ENCODE peak calls at places on chromosome 4, in nine cellular contexts. One of them, this sample, is unnamed.

GRCh38 chr4:124932447-124932846 is 219.9 kb upstream of the ANKRD50 start:
- DNase-seq in NB4: no peak
- DNase-seq in right lobe of liver: no peak
- DNase-seq in esophagus muscularis mucosa: no peak
- DNase-seq in thoracic aorta: no peak
- DNase-seq in uterus: no peak
- DNase-seq in dorsolateral prefrontal cortex: no peak
- DNase-seq in GM06990: no peak
- DNase-seq in psoas muscle: no peak
- DNase-seq in this sample: no peak

GRCh38 chr4:156190606-156191005 is 236.9 kb upstream of the CTSO start:
- DNase-seq in NB4: no peak
- DNase-seq in right lobe of liver: no peak
- DNase-seq in esophagus muscularis mucosa: no peak
- DNase-seq in thoracic aorta: no peak
- DNase-seq in uterus: no peak
- DNase-seq in dorsolateral prefrontal cortex: no peak
- DNase-seq in GM06990: no peak
- DNase-seq in psoas muscle: no peak
- DNase-seq in this sample: no peak

GRCh38 chr4:139633661-139634060 is 32.0 kb upstream of the MGST2 start:
- DNase-seq in NB4: no peak
- DNase-seq in right lobe of liver: no peak
- DNase-seq in esophagus muscularis mucosa: no peak
- DNase-seq in thoracic aorta: no peak
- DNase-seq in uterus: peak; percentile 51
- DNase-seq in dorsolateral prefrontal cortex: no peak
- DNase-seq in GM06990: no peak
- DNase-seq in psoas muscle: no peak
- DNase-seq in this sample: no peak

GRCh38 chr4:94668724-94669123 is 89.0 kb upstream of the BMPR1B start:
- DNase-seq in NB4: no peak
- DNase-seq in right lobe of liver: no peak
- DNase-seq in esophagus muscularis mucosa: no peak
- DNase-seq in thoracic aorta: no peak
- DNase-seq in uterus: no peak
- DNase-seq in dorsolateral prefrontal cortex: no peak
- DNase-seq in GM06990: no peak
- DNase-seq in psoas muscle: no peak
- DNase-seq in this sample: no peak

GRCh38 chr4:153634737-153635353 is 49.2 kb upstream of the TLR2 start:
- DNase-seq in NB4: peak; percentile 63
- DNase-seq in right lobe of liver: no peak
- DNase-seq in esophagus muscularis mucosa: no peak
- DNase-seq in thoracic aorta: no peak
- DNase-seq in uterus: no peak
- DNase-seq in dorsolateral prefrontal cortex: no peak
- DNase-seq in GM06990: no peak
- DNase-seq in psoas muscle: no peak
- DNase-seq in this sample: no peak

GRCh38 chr4:173231916-173232315 is 63.3 kb downstream of the GALNT7 start:
- DNase-seq in NB4: peak; percentile 49
- DNase-seq in right lobe of liver: no peak
- DNase-seq in esophagus muscularis mucosa: no peak
- DNase-seq in thoracic aorta: no peak
- DNase-seq in uterus: no peak
- DNase-seq in dorsolateral prefrontal cortex: no peak
- DNase-seq in GM06990: no peak
- DNase-seq in psoas muscle: no peak
- DNase-seq in this sample: no peak

GRCh38 chr4:11073621-11074051 is 355.1 kb downstream of the HS3ST1 start:
- DNase-seq in NB4: peak; percentile 17
- DNase-seq in right lobe of liver: no peak
- DNase-seq in esophagus muscularis mucosa: no peak
- DNase-seq in thoracic aorta: peak; percentile 43
- DNase-seq in uterus: no peak
- DNase-seq in dorsolateral prefrontal cortex: no peak
- DNase-seq in GM06990: no peak
- DNase-seq in psoas muscle: peak; percentile 68
- DNase-seq in this sample: no peak

GRCh38 chr4:82798168-82799005 is at the start of gene SCD5:
- DNase-seq in NB4: peak; percentile 76
- DNase-seq in right lobe of liver: peak; percentile 50
- DNase-seq in esophagus muscularis mucosa: no peak
- DNase-seq in thoracic aorta: peak; percentile 9
- DNase-seq in uterus: peak; percentile 67
- DNase-seq in dorsolateral prefrontal cortex: peak; percentile 81
- DNase-seq in GM06990: peak; percentile 73
- DNase-seq in psoas muscle: peak; percentile 67
- DNase-seq in this sample: no peak

GRCh38 chr4:181150173-181150572 is 1093.0 kb upstream of the TENM3 start:
- DNase-seq in NB4: no peak
- DNase-seq in right lobe of liver: no peak
- DNase-seq in esophagus muscularis mucosa: no peak
- DNase-seq in thoracic aorta: no peak
- DNase-seq in uterus: no peak
- DNase-seq in dorsolateral prefrontal cortex: no peak
- DNase-seq in GM06990: no peak
- DNase-seq in psoas muscle: no peak
- DNase-seq in this sample: no peak

GRCh38 chr4:105603158-105603557 is 50.7 kb downstream of the ARHGEF38 start:
- DNase-seq in NB4: no peak
- DNase-seq in right lobe of liver: no peak
- DNase-seq in esophagus muscularis mucosa: no peak
- DNase-seq in thoracic aorta: no peak
- DNase-seq in uterus: no peak
- DNase-seq in dorsolateral prefrontal cortex: no peak
- DNase-seq in GM06990: no peak
- DNase-seq in psoas muscle: no peak
- DNase-seq in this sample: no peak

GRCh38 chr4:915041-915474 is 17.1 kb downstream of the GAK start:
- DNase-seq in NB4: peak; percentile 36
- DNase-seq in right lobe of liver: peak; percentile 14
- DNase-seq in esophagus muscularis mucosa: no peak
- DNase-seq in thoracic aorta: no peak
- DNase-seq in uterus: peak; percentile 10
- DNase-seq in dorsolateral prefrontal cortex: no peak
- DNase-seq in GM06990: peak; percentile 26
- DNase-seq in psoas muscle: no peak
- DNase-seq in this sample: no peak

GRCh38 chr4:107155366-107155765 is 119.3 kb upstream of the DKK2 start:
- DNase-seq in NB4: no peak
- DNase-seq in right lobe of liver: no peak
- DNase-seq in esophagus muscularis mucosa: no peak
- DNase-seq in thoracic aorta: no peak
- DNase-seq in uterus: no peak
- DNase-seq in dorsolateral prefrontal cortex: no peak
- DNase-seq in GM06990: no peak
- DNase-seq in psoas muscle: no peak
- DNase-seq in this sample: no peak

GRCh38 chr4:91025240-91026173 is 898.3 kb downstream of the CCSER1 start:
- DNase-seq in NB4: no peak
- DNase-seq in right lobe of liver: no peak
- DNase-seq in esophagus muscularis mucosa: no peak
- DNase-seq in thoracic aorta: no peak
- DNase-seq in uterus: no peak
- DNase-seq in dorsolateral prefrontal cortex: no peak
- DNase-seq in GM06990: no peak
- DNase-seq in psoas muscle: no peak
- DNase-seq in this sample: no peak

GRCh38 chr4:173535165-173535737 is 5.2 kb upstream of the HAND2 start:
- DNase-seq in NB4: no peak
- DNase-seq in right lobe of liver: no peak
- DNase-seq in esophagus muscularis mucosa: no peak
- DNase-seq in thoracic aorta: no peak
- DNase-seq in uterus: no peak
- DNase-seq in dorsolateral prefrontal cortex: no peak
- DNase-seq in GM06990: no peak
- DNase-seq in psoas muscle: no peak
- DNase-seq in this sample: no peak

DNA sequence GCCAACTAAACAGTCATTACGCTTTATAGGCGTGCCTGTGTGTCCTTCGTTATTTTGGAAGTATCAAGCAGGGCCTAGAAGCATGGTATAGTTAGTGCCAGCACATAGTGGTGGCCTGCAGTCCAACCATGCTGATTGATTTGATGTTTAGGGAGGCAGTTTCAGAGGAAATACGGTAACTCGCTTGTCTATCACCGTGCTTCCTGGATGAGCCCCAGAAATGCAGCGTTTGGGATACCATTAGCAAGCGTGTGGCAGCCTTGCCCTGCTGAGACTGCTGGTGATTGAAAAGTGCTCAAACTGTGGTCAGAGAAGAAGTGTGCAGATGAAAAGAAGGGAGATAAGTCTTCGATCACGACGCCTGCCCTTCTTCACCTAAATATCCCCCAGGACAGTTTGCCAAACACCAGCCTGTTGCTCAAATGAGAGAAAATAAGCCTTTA is 158.4 kb downstream of the CHIC2 start:
- DNase-seq in NB4: peak; percentile 70
- DNase-seq in right lobe of liver: peak; percentile 49
- DNase-seq in esophagus muscularis mucosa: peak; percentile 91
- DNase-seq in thoracic aorta: no peak
- DNase-seq in uterus: peak; percentile 51
- DNase-seq in dorsolateral prefrontal cortex: peak; percentile 65
- DNase-seq in GM06990: peak; percentile 18
- DNase-seq in psoas muscle: peak; percentile 65
- DNase-seq in this sample: no peak
- H3K4me3 ChIP-seq in NB4: peak overlapping the region; percentile 37
- H3K4me3 ChIP-seq in right lobe of liver: peak overlapping the region; percentile 45
- H3K4me3 ChIP-seq in esophagus muscularis mucosa: peak overlapping the region; percentile 37
- H3K4me3 ChIP-seq in thoracic aorta: peak overlapping the region; percentile 61
- H3K4me3 ChIP-seq in uterus: peak overlapping the region; percentile 38
- H3K4me3 ChIP-seq in dorsolateral prefrontal cortex: peak overlapping the region; percentile 27
- H3K4me3 ChIP-seq in GM06990: peak overlapping the region; percentile 34
- H3K4me3 ChIP-seq in psoas muscle: peak overlapping the region; percentile 29
- H3K4me3 ChIP-seq in this sample: peak overlapping the region; percentile 69

DNA sequence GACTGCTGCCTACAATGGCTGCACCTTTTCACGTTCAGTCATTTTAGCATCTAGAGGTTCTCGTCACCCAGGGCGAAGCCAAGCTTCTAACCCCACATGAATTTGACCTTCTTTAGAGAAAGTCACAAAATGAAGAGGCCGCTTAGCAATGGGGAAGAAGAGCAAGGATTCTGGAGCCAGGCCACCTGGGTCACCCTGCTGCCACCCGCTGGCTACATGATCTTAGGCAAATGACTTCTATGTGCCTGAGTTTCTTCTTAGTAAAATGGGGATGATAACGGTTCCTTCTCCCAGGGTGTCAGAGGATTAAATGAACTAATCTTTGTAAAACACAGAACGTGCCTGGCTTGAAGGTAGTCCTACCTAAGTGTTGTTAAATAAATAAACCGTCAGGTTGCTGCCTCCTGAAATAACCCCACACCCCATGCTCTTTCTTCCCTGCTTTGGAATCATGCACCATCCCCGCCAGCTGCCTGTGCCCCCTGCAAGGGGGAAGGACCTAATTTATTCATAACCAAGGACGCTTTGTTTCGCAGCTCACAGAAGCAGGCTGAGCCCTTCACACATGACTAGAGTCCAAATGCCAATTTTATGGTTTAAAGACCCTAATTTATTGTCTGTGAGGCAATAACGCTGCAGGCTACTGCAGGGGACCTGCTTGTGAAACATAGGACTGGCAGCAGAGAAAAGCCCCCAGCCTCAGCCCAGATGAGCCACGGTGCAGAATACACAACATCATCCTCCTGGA is 28.6 kb upstream of the NSG1 start:
- DNase-seq in NB4: no peak
- DNase-seq in right lobe of liver: no peak
- DNase-seq in esophagus muscularis mucosa: no peak
- DNase-seq in thoracic aorta: no peak
- DNase-seq in uterus: no peak
- DNase-seq in dorsolateral prefrontal cortex: no peak
- DNase-seq in GM06990: no peak
- DNase-seq in psoas muscle: no peak
- DNase-seq in this sample: no peak
- TF ChIP-seq CTCF in NB4: no peak
- TF ChIP-seq CTCF in right lobe of liver: no peak
- TF ChIP-seq CTCF in esophagus muscularis mucosa: no peak
- TF ChIP-seq CTCF in thoracic aorta: no peak
- TF ChIP-seq CTCF in uterus: no peak
- TF ChIP-seq CTCF in dorsolateral prefrontal cortex: no peak
- TF ChIP-seq CTCF in GM06990: no peak
- TF ChIP-seq CTCF in psoas muscle: no peak
- TF ChIP-seq CTCF in this sample: no peak

DNA sequence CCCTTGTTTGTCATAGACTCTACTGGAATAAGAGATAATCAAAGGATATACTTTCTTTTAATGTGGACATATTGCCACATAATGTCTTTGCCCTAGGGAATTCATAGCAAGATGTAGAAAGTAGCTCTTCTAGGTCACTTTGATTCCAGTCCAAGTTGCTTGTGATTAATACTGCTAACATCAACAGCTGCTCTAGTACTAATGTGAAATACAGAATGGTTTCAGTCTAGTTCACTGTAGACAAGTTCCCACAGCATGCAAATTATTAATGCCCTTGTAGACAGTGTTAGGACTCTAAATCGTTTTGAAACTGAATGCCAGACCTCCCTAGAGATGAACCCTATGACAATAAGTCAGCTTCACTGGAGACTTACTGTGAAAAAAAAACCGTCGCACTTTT is 494.6 kb upstream of the ATOH1 start:
- DNase-seq in NB4: no peak
- DNase-seq in right lobe of liver: no peak
- DNase-seq in esophagus muscularis mucosa: no peak
- DNase-seq in thoracic aorta: no peak
- DNase-seq in uterus: no peak
- DNase-seq in dorsolateral prefrontal cortex: no peak
- DNase-seq in GM06990: no peak
- DNase-seq in psoas muscle: no peak
- DNase-seq in this sample: no peak
- H3K4me3 ChIP-seq in NB4: no peak overlapping the region
- H3K4me3 ChIP-seq in right lobe of liver: no peak overlapping the region
- H3K4me3 ChIP-seq in esophagus muscularis mucosa: no peak overlapping the region
- H3K4me3 ChIP-seq in thoracic aorta: no peak overlapping the region
- H3K4me3 ChIP-seq in uterus: no peak overlapping the region
- H3K4me3 ChIP-seq in dorsolateral prefrontal cortex: no peak overlapping the region
- H3K4me3 ChIP-seq in GM06990: no peak overlapping the region
- H3K4me3 ChIP-seq in psoas muscle: no peak overlapping the region
- H3K4me3 ChIP-seq in this sample: no peak overlapping the region

DNA sequence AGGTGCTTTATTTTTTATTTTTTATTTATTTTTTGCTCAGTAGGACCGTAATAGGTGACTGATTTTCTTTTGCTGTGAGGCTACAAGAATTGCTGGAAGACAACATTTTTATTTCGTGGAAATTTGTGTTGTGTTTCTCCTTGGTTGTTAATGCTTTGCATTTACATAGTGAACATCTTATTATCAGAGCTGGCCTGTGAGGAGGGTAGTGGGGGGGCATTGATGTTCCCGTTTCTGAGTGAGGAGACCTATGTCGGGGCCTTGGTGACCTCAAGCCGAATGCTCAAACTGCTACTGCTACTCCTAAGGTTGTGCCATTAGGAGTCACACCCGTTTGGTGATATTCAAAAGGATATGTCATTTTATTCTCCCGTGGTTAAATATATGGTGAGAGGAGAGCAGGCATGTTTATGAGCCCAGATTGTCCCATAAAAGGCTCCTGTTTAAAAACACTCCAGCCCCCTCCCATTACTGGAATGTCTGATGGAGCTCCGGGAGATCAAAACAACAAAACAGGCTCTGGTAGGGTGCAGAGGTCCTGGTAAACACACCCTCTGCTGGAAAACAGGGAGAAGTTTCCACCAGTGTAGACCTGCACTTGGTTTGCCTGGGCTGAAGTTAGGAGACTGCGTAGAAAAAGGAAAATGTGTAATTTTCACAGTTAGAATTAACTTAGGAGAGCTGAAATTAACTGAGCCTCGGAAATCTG is 5.6 kb downstream of the PDGFRA start:
- DNase-seq in NB4: no peak
- DNase-seq in right lobe of liver: no peak
- DNase-seq in esophagus muscularis mucosa: no peak
- DNase-seq in thoracic aorta: no peak
- DNase-seq in uterus: no peak
- DNase-seq in dorsolateral prefrontal cortex: no peak
- DNase-seq in GM06990: no peak
- DNase-seq in psoas muscle: no peak
- DNase-seq in this sample: no peak
- TF ChIP-seq CTCF in NB4: no peak
- TF ChIP-seq CTCF in right lobe of liver: no peak
- TF ChIP-seq CTCF in esophagus muscularis mucosa: no peak
- TF ChIP-seq CTCF in thoracic aorta: no peak
- TF ChIP-seq CTCF in uterus: no peak
- TF ChIP-seq CTCF in dorsolateral prefrontal cortex: no peak
- TF ChIP-seq CTCF in GM06990: no peak
- TF ChIP-seq CTCF in psoas muscle: no peak
- TF ChIP-seq CTCF in this sample: peak; percentile 3